ENCODE peak calls at places on chromosomes 2 and 18, in nine cellular contexts. W is activated CD8-positive, alpha-beta memory T cell treated with anti-CD3 and anti-CD28 coated beads, Interleukin-2, amount 50 U/mL, for 48 hours; P is aorta; Q is tibial artery; X is AG04450; L is activated CD4-positive, alpha-beta T cell treated with anti-CD3 and anti-CD28 coated beads, Interleukin-2, amount 50 U/mL, for 24 hours; T is K562; M is cardiac muscle cell; Y is heart right ventricle. K is an unnamed sample.
A peak's percentile ranks its signal among the peaks of the same experiment; 100 is the strongest.

GRCh38 chr2:15731213-15731888 is 139.7 kb downstream of the DDX1 start:
- DNase-seq in W (no peak), P (no peak), Q (no peak), X (no peak), L (no peak), T (no peak), M (no peak), Y (no peak), K (no peak)

GRCh38 chr2:67446504-67446911 is 49.4 kb downstream of the ETAA1 start:
- DNase-seq in W (no peak), P (no peak), Q (no peak), X (no peak), L (no peak), T (no peak), M (no peak), Y (no peak), K (no peak)

GRCh38 chr18:9488535-9488934 is 13.2 kb downstream of the RALBP1 start:
- DNase-seq in W (no peak), P (no peak), Q (no peak), X (no peak), L (no peak), T (no peak), M (no peak), Y (no peak), K (no peak)

GRCh38 chr2:161913865-161914264 is 160.2 kb downstream of the DPP4 start:
- DNase-seq in W (no peak), P (no peak), Q (no peak), X (no peak), L (no peak), T (no peak), M (no peak), Y (no peak), K (no peak)

GRCh38 chr18:78632111-78632541 is 347.5 kb upstream of the SALL3 start:
- DNase-seq in W (no peak), P (no peak), Q (peak; percentile 52), X (no peak), L (no peak), T (no peak), M (no peak), Y (no peak), K (no peak)

GRCh38 chr18:46261799-46262198 is 157.6 kb downstream of the HAUS1 start:
- DNase-seq in W (no peak), P (no peak), Q (no peak), X (no peak), L (no peak), T (no peak), M (no peak), Y (no peak), K (no peak)

GRCh38 chr2:239337122-239337876 is 63.5 kb downstream of the HDAC4 start:
- DNase-seq in W (no peak), P (no peak), Q (no peak), X (no peak), L (no peak), T (no peak), M (no peak), Y (peak; percentile 19), K (no peak)

GRCh38 chr2:192559541-192560126 is 364.9 kb upstream of the TMEFF2 start:
- DNase-seq in W (no peak), P (no peak), Q (no peak), X (no peak), L (no peak), T (no peak), M (no peak), Y (no peak), K (no peak)

GRCh38 chr18:21080576-21080975 is 31.0 kb downstream of the ROCK1 start:
- DNase-seq in W (no peak), P (no peak), Q (no peak), X (no peak), L (no peak), T (no peak), M (no peak), Y (no peak), K (no peak)

GRCh38 chr2:206275274-206276160 is 1.1 kb downstream of the ZDBF2 start:
- DNase-seq in W (no peak), P (no peak), Q (no peak), X (no peak), L (no peak), T (no peak), M (no peak), Y (no peak), K (peak; percentile 10)

GRCh38 chr2:229454934-229455631 is 184.0 kb upstream of the PID1 start:
- DNase-seq in W (no peak), P (no peak), Q (no peak), X (no peak), L (no peak), T (no peak), M (no peak), Y (no peak), K (no peak)

GRCh38 chr18:59707306-59707705 is 10.1 kb upstream of the CCBE1 start:
- DNase-seq in W (no peak), P (no peak), Q (no peak), X (no peak), L (no peak), T (no peak), M (peak; percentile 38), Y (no peak), K (no peak)

GRCh38 chr18:10973579-10974260 is 175.6 kb downstream of the PIEZO2 start:
- DNase-seq in W (no peak), P (no peak), Q (no peak), X (no peak), L (no peak), T (no peak), M (no peak), Y (no peak), K (no peak)

GRCh38 chr18:76491801-76492668 is 3.0 kb downstream of the ZNF516 start:
- DNase-seq in W (peak; percentile 73), P (peak; percentile 69), Q (no peak), X (no peak), L (no peak), T (no peak), M (peak; percentile 53), Y (no peak), K (no peak)

GRCh38 chr18:62182220-62182619 is 4.6 kb downstream of the PIGN start:
- DNase-seq in W (no peak), P (no peak), Q (no peak), X (no peak), L (no peak), T (no peak), M (no peak), Y (no peak), K (no peak)

GRCh38 chr2:48249093-48249492 is 280.9 kb upstream of the STON1 start:
- DNase-seq in W (no peak), P (no peak), Q (no peak), X (peak; percentile 50), L (no peak), T (no peak), M (no peak), Y (peak; percentile 40), K (no peak)

GRCh38 chr2:38147333-38148121 is 71.6 kb upstream of the CYP1B1 start:
- DNase-seq in W (no peak), P (no peak), Q (no peak), X (no peak), L (no peak), T (no peak), M (no peak), Y (no peak), K (no peak)

GRCh38 chr2:16318474-16319195 is 347.0 kb downstream of the CYRIA start:
- DNase-seq in W (no peak), P (no peak), Q (no peak), X (no peak), L (no peak), T (no peak), M (no peak), Y (no peak), K (no peak)

GRCh38 chr2:234147335-234147861 is 96.9 kb downstream of the SPP2 start:
- DNase-seq in W (no peak), P (no peak), Q (no peak), X (no peak), L (no peak), T (no peak), M (no peak), Y (no peak), K (peak; percentile 76)

GRCh38 chr18:9619545-9619944 is 5.2 kb upstream of the PPP4R1 start:
- DNase-seq in W (no peak), P (no peak), Q (no peak), X (peak; percentile 37), L (no peak), T (no peak), M (no peak), Y (no peak), K (no peak)

GRCh38 chr2:181546086-181546485 is 88.9 kb downstream of the ITGA4 start:
- DNase-seq in W (no peak), P (no peak), Q (no peak), X (no peak), L (no peak), T (no peak), M (no peak), Y (no peak), K (no peak)

GRCh38 chr18:6132751-6133368 is 237.5 kb upstream of the TMEM200C start:
- DNase-seq in W (no peak), P (no peak), Q (no peak), X (no peak), L (no peak), T (no peak), M (peak; percentile 42), Y (peak; percentile 50), K (no peak)

GRCh38 chr18:9861933-9862332 is 23.8 kb upstream of the TXNDC2 start:
- DNase-seq in W (no peak), P (no peak), Q (no peak), X (no peak), L (no peak), T (no peak), M (no peak), Y (no peak), K (no peak)

GRCh38 chr2:233354971-233355574 is 779 bp downstream of the DGKD start:
- DNase-seq in W (peak; percentile 64), P (peak; percentile 66), Q (peak; percentile 65), X (no peak), L (no peak), T (no peak), M (peak; percentile 30), Y (no peak), K (no peak)

GRCh38 chr18:47163241-47163640 is 12.9 kb downstream of the IER3IP1 start:
- DNase-seq in W (no peak), P (no peak), Q (no peak), X (no peak), L (no peak), T (no peak), M (no peak), Y (no peak), K (no peak)

GRCh38 chr2:85822766-85823165 is 66.0 kb downstream of the ST3GAL5 start:
- DNase-seq in W (no peak), P (no peak), Q (no peak), X (no peak), L (no peak), T (no peak), M (no peak), Y (no peak), K (no peak)

GRCh38 chr18:59650266-59650820 is 46.9 kb downstream of the CCBE1 start:
- DNase-seq in W (no peak), P (no peak), Q (no peak), X (no peak), L (no peak), T (no peak), M (no peak), Y (no peak), K (no peak)

GRCh38 chr2:174080672-174081121 is 115.5 kb upstream of the SP3 start:
- DNase-seq in W (no peak), P (no peak), Q (no peak), X (no peak), L (no peak), T (no peak), M (no peak), Y (no peak), K (no peak)

GRCh38 chr2:98880266-98881152 is 55.5 kb downstream of the CRACDL start:
- DNase-seq in W (no peak), P (no peak), Q (no peak), X (no peak), L (no peak), T (no peak), M (no peak), Y (no peak), K (no peak)

GRCh38 chr2:127044977-127045654 is 61.8 kb downstream of the BIN1 start:
- DNase-seq in W (peak; percentile 22), P (peak; percentile 37), Q (no peak), X (no peak), L (no peak), T (no peak), M (no peak), Y (no peak), K (no peak)

GRCh38 chr18:79123948-79124347 is 54.8 kb downstream of the ATP9B start:
- DNase-seq in W (no peak), P (no peak), Q (no peak), X (no peak), L (no peak), T (no peak), M (no peak), Y (no peak), K (no peak)